ENCODE peak calls at places on chromosomes 16 and 17, in six cellular contexts. Q is CD8-positive, alpha-beta T cell; R is A673; W is Panc1; J is mucosa of descending colon; U is A549. A is an unnamed sample.

GRCh38 chr16:47731252-47731651 is 270.1 kb downstream of the PHKB start:
- DNase-seq in W (no peak), R (no peak), U (no peak), J (no peak), Q (no peak), A (no peak)

GRCh38 chr17:80892019-80892855 is 99.4 kb upstream of the CHMP6 start:
- DNase-seq in U (peak), R (no peak), J (peak), Q (peak), W (peak), A (peak)

GRCh38 chr16:22427556-22427955 is 53.1 kb upstream of the CDR2 start:
- DNase-seq in R (no peak), U (no peak), Q (no peak), W (no peak), J (no peak), A (no peak)

GRCh38 chr16:24821129-24821528 is 24.6 kb upstream of the SLC5A11 start:
- DNase-seq in U (no peak), W (no peak), J (no peak), Q (no peak), R (no peak), A (no peak)

GRCh38 chr16:85345129-85345639 is 232.9 kb upstream of the CIBAR2 start:
- DNase-seq in U (no peak), Q (no peak), J (no peak), W (no peak), R (no peak), A (no peak)

GRCh38 chr16:19348578-19349315 is 63.2 kb downstream of the CLEC19A start:
- DNase-seq in U (no peak), Q (no peak), R (peak), J (no peak), W (no peak), A (no peak)

GRCh38 chr16:30660424-30661251 is 2.4 kb downstream of the FBRS start:
- DNase-seq in U (no peak), W (no peak), J (peak), R (no peak), Q (peak), A (peak)

GRCh38 chr17:28347261-28347891 is 10.0 kb downstream of the POLDIP2 start:
- DNase-seq in J (no peak), Q (no peak), W (no peak), R (no peak), U (no peak), A (no peak)

GRCh38 chr17:56751145-56751743 is 82.5 kb downstream of the C17orf67 start:
- DNase-seq in R (no peak), Q (no peak), U (no peak), J (no peak), W (no peak), A (no peak)

GRCh38 chr16:87074635-87075318 is 242.4 kb downstream of the C16orf95 start:
- DNase-seq in W (no peak), R (no peak), U (no peak), Q (peak), J (no peak), A (peak)

GRCh38 chr16:66587881-66588600 is 8.8 kb downstream of the CMTM2 start:
- DNase-seq in R (no peak), U (no peak), Q (no peak), W (no peak), J (no peak), A (no peak)

GRCh38 chr17:72254808-72255449 is 134.1 kb downstream of the SOX9 start:
- DNase-seq in J (no peak), R (no peak), Q (no peak), W (no peak), U (no peak), A (no peak)

GRCh38 chr16:47528431-47528830 is 67.3 kb downstream of the PHKB start:
- DNase-seq in J (no peak), U (no peak), R (no peak), Q (no peak), W (no peak), A (no peak)

GRCh38 chr17:4006745-4007211 is 42.5 kb upstream of the ATP2A3 start:
- DNase-seq in R (no peak), J (no peak), U (no peak), W (no peak), Q (no peak), A (no peak)

GRCh38 chr16:86011532-86011931 is 112.6 kb downstream of the IRF8 start:
- DNase-seq in Q (no peak), R (no peak), J (no peak), W (no peak), U (no peak), A (peak)

GRCh38 chr16:554640-555413 is 5.4 kb upstream of the PRR35 start:
- DNase-seq in U (no peak), W (no peak), Q (no peak), J (no peak), R (no peak), A (no peak)

GRCh38 chr17:40325156-40326013 is 16.4 kb downstream of the RARA start:
- DNase-seq in J (no peak), W (no peak), Q (no peak), R (no peak), U (no peak), A (peak)

GRCh38 chr16:17199135-17199534 is 271.6 kb downstream of the XYLT1 start:
- DNase-seq in R (no peak), Q (no peak), U (no peak), J (no peak), W (no peak), A (no peak)

GRCh38 chr16:66970775-66971725 is 10.0 kb downstream of the CES3 start:
- DNase-seq in R (no peak), W (no peak), J (no peak), Q (no peak), U (no peak), A (no peak)

GRCh38 chr17:34996422-34997029 is 16.2 kb downstream of the LIG3 start:
- DNase-seq in J (no peak), R (no peak), W (no peak), Q (no peak), U (no peak), A (no peak)

GRCh38 chr16:56912746-56913703 is 18.9 kb upstream of the HERPUD1 start:
- DNase-seq in W (no peak), R (no peak), J (no peak), Q (no peak), U (no peak), A (peak)

GRCh38 chr16:3797904-3798811 is 80.8 kb upstream of the TRAP1 start:
- DNase-seq in U (no peak), R (no peak), W (no peak), Q (peak), J (no peak), A (peak)

GRCh38 chr16:65202461-65202860 is 80.6 kb upstream of the CDH11 start:
- DNase-seq in R (peak), U (no peak), W (no peak), J (no peak), Q (no peak), A (no peak)

GRCh38 chr16:80203821-80204220 is 337.0 kb upstream of the DYNLRB2 start:
- DNase-seq in W (no peak), Q (no peak), R (no peak), J (no peak), U (no peak), A (no peak)

GRCh38 chr17:4946312-4946976 is 1.9 kb downstream of the PFN1 start:
- DNase-seq in J (no peak), W (no peak), Q (no peak), U (no peak), R (no peak), A (no peak)

GRCh38 chr17:48522031-48522593 is 8.7 kb downstream of the HOXB1 start:
- DNase-seq in Q (no peak), J (no peak), W (no peak), U (peak), R (no peak), A (no peak)

GRCh38 chr16:85842435-85842834 is 42.9 kb downstream of the COX4I1 start:
- DNase-seq in R (no peak), U (no peak), J (no peak), Q (no peak), W (no peak), A (no peak)

GRCh38 chr16:4915226-4915761 is 21.7 kb downstream of the PPL start:
- DNase-seq in J (no peak), W (no peak), Q (no peak), R (no peak), U (no peak), A (no peak)

GRCh38 chr17:1762906-1763829 is 1.3 kb downstream of the SERPINF1 start:
- DNase-seq in R (peak), Q (peak), J (no peak), U (no peak), W (no peak), A (no peak)

GRCh38 chr16:89052191-89052787 is 41.4 kb upstream of the ACSF3 start:
- DNase-seq in J (no peak), W (no peak), U (no peak), R (no peak), Q (no peak), A (no peak)

GRCh38 chr17:48282303-48282702 is 147.7 kb downstream of the SKAP1 start:
- DNase-seq in Q (no peak), R (no peak), U (no peak), W (no peak), J (no peak), A (no peak)

GRCh38 chr17:81656118-81656743 is at the start of gene PDE6G:
- DNase-seq in R (no peak), J (no peak), Q (no peak), W (no peak), U (no peak), A (no peak)

GRCh38 chr17:40815381-40815780 is 7.0 kb downstream of the KRT10 start:
- DNase-seq in W (no peak), Q (no peak), R (no peak), U (no peak), J (no peak), A (no peak)

GRCh38 chr17:74299618-74300009 is 25.6 kb downstream of the DNAI2 start:
- DNase-seq in J (no peak), R (no peak), U (no peak), W (no peak), Q (no peak), A (no peak)

GRCh38 chr17:47324224-47325020 is 667 bp downstream of the EFCAB13 start:
- DNase-seq in U (peak), Q (peak), W (peak), J (peak), R (no peak), A (peak)

GRCh38 chr16:8620535-8620934 is 963 bp upstream of the METTL22 start:
- DNase-seq in U (no peak), W (no peak), J (no peak), R (no peak), Q (no peak), A (no peak)

GRCh38 chr17:47649972-47650524 is 329 bp downstream of the KPNB1 start:
- DNase-seq in J (no peak), R (no peak), W (no peak), U (peak), Q (peak), A (peak)

GRCh38 chr17:1002771-1003555 is 6.0 kb downstream of the TIMM22 start:
- DNase-seq in J (no peak), U (no peak), R (no peak), Q (no peak), W (no peak), A (no peak)

GRCh38 chr17:68534714-68535113 is 22.5 kb downstream of the PRKAR1A start:
- DNase-seq in W (no peak), U (no peak), Q (no peak), R (no peak), J (no peak), A (no peak)

GRCh38 chr16:6160871-6161270 is 1063.3 kb upstream of the EEF2KMT start:
- DNase-seq in J (no peak), U (no peak), W (no peak), R (no peak), Q (no peak), A (no peak)

GRCh38 chr16:6160303-6160702 is 1062.7 kb upstream of the EEF2KMT start:
- DNase-seq in Q (no peak), W (no peak), J (no peak), R (no peak), U (no peak), A (no peak)

GRCh38 chr16:6170022-6170421 is 1072.4 kb upstream of the EEF2KMT start:
- DNase-seq in Q (no peak), J (no peak), U (no peak), R (no peak), W (no peak), A (no peak)

GRCh38 chr16:6165330-6165984 is 1067.9 kb upstream of the EEF2KMT start:
- DNase-seq in R (peak), J (no peak), Q (no peak), W (no peak), U (no peak), A (no peak)
- TF ChIP-seq CTCF in R (peak), J (no peak), Q (no peak), W (peak), U (no peak), A (no peak)

GRCh38 chr17:17921192-17922082 is 50.8 kb downstream of the TOM1L2 start:
- DNase-seq in R (peak), W (no peak), Q (no peak), J (no peak), U (peak), A (no peak)
- TF ChIP-seq CTCF in R (no peak), W (no peak), Q (no peak), J (no peak), U (no peak), A (no peak)

DNA sequence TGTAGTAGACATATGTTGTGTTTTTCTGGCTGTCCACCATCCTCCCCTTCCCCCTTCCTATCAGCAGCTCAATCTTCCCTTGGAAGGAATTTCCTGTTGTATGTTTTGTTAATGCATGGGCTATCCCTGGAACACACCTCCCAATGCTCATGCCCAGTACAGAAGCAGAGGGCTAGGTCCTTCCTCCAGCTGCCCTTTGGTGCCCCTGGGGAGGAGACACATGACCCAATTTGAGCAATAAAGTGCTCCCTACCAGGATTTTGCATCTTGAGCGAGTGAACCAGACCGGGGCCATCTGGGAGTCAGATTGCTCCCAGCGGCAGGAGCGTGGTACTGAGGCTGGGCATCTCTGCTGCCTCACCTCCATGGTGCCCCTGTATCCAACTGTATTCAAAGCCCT is 141.5 kb upstream of the MED13 start:
- DNase-seq in U (no peak), R (no peak), J (no peak), Q (no peak), W (no peak), A (no peak)
- TF ChIP-seq CTCF in U (no peak), R (no peak), J (no peak), Q (no peak), W (no peak), A (no peak)

DNA sequence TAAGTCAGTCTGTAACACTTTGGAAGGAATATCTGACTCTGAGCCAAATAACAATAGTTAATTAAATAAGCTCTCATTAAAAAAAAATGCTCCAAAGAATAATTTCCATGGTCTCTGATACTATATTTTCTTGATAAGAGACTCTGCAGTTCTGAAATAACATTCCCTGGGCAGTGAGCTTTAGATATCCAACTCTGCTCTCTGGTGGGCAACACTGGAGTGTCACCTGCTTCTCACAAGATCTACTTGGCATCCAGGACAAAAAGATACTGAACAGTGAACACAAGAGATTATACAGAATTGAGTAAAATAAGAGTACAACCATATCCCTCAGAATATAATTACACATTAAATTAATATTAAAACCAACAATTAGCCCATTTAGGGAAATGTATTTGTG is 13.7 kb downstream of the BLMH start:
- DNase-seq in R (peak), U (peak), W (no peak), J (peak), Q (no peak), A (no peak)
- TF ChIP-seq CTCF in R (peak), U (peak), W (peak), J (no peak), Q (peak), A (peak)

DNA sequence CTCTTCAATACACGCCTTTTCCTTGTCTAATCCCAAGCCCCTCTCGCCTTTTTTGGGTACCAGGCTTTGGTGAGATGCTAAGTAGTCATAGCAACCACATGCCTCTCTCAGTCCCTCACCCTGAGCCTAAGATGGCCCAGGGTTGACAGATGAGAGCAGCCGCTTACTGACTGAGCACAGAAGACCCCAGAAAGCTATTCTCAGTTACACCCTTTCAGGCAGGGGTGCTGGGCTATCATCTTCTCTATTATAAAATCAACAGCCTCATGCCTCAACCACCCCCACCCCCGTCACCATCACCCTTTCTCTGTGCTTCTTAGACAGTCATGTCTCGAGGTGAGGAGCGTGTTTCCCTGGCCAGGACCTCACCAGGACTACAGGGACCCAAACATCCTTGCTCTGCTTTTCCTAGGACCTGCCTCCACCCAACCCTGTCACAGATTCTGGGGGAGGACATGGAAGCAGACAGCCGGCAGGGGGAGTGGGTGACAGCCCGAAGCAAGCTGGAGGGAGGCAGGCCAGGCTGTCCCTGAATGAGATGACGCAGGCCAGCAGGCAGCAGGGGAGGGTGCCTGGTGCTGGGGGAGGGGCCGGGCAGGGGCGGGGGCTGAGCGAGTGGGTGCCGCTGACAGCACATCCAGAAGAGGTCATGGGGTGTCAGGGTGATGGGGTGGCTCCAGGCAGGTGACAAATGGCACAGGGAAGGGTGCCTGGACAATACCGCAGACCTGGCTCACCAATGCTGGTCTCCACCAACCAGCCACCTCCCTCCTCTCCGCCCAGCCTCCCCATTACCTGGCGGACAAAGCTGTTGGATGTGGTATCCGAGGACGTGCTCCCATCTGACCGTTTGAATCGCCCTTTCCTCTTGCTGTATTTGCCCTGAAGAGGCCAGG is 3.1 kb downstream of the CACNB1 start:
- DNase-seq in R (peak), J (peak), U (peak), W (no peak), Q (no peak), A (no peak)
- TF ChIP-seq CTCF in R (peak), J (no peak), U (peak), W (no peak), Q (no peak), A (no peak)

GRCh38 chr17:45426561-45426960 is 6.1 kb downstream of the ARHGAP27 start:
- DNase-seq in Q (no peak), R (no peak), J (no peak), U (no peak), W (no peak), A (no peak)

GRCh38 chr17:45425984-45426413 is 6.7 kb downstream of the ARHGAP27 start:
- DNase-seq in Q (no peak), R (no peak), W (no peak), U (no peak), J (no peak), A (no peak)

GRCh38 chr17:45424769-45425124 is 7.9 kb downstream of the ARHGAP27 start:
- DNase-seq in W (no peak), U (no peak), J (no peak), Q (no peak), R (no peak), A (no peak)

GRCh38 chr17:45423936-45424335 is 8.7 kb downstream of the ARHGAP27 start:
- DNase-seq in U (no peak), R (no peak), Q (no peak), W (no peak), J (no peak), A (no peak)

DNA sequence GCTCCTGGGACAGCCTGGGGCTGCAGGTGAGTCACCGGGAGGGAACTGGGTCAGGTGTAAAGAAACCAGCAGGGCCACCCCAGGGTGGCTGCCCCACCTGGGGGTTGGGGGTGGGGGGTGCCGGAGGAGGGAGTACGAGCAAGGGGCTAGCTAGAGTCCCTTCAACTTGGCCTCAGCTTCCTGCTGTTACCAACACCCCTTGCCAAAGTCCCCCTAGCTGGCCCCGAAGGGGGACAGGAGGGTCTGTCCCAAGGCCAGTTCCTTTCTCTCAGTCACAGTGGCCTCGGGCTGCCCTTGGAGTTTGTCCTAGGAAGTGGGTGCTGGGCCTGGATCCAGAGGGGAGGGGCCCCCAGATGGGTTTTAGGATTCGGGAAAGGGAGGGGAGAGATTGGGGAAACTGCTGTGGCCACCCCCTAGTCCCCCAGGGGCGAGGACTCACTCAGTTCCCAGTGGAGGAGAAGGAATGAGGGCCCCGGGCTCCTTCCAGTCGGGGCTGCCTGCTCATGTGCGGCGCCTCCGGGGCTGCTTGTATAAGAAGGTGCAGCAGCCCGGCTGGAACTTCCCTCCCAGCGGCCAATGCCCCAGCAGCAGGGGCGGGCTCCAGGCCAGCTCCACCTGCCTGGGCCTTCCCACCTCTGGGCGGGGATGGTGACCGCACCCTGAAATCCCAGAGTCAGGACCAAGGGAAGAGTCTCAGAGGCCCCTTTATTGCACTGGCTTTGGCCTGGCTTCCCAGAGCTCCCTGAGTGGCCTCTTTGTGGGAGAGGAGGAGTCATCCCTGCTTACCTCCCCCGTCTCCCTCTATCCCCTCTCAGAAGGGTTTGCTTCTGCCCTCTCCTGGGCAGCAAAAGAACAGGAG is 7.3 kb downstream of the ARHGAP27 start:
- DNase-seq in R (peak), Q (no peak), J (peak), U (peak), W (no peak), A (no peak)
- TF ChIP-seq CTCF in R (peak), Q (no peak), J (no peak), U (peak), W (peak), A (no peak)

GRCh38 chr16:76665571-76666275 is 388.5 kb downstream of the CNTNAP4 start:
- DNase-seq in R (no peak), W (no peak), U (peak), Q (no peak), J (no peak), A (no peak)

GRCh38 chr16:76670125-76670857 is 393.1 kb downstream of the CNTNAP4 start:
- DNase-seq in Q (no peak), J (no peak), R (no peak), W (no peak), U (no peak), A (no peak)

GRCh38 chr16:76669288-76669687 is 392.1 kb downstream of the CNTNAP4 start:
- DNase-seq in U (no peak), R (no peak), Q (no peak), J (no peak), W (no peak), A (no peak)

GRCh38 chr16:76668207-76668725 is 391.1 kb downstream of the CNTNAP4 start:
- DNase-seq in R (peak), Q (no peak), W (no peak), J (no peak), U (no peak), A (no peak)
- TF ChIP-seq CTCF in R (no peak), Q (no peak), W (no peak), J (no peak), U (no peak), A (no peak)